ENCODE peak calls at places on chromosomes 5 and 9, in four cellular contexts. One of them, this sample, is unnamed.

GRCh38 chr9:133812941-133813748 is 75.0 kb upstream of the SARDH start:
- DNase-seq in gastrocnemius medialis: no peak
- DNase-seq in body of pancreas: no peak
- DNase-seq in GM23248: no peak
- DNase-seq in this sample: no peak

GRCh38 chr9:100206899-100207298 is 107.9 kb downstream of the INVS start:
- DNase-seq in gastrocnemius medialis: no peak
- DNase-seq in body of pancreas: no peak
- DNase-seq in GM23248: peak
- DNase-seq in this sample: no peak

GRCh38 chr5:54616031-54616430 is 98.5 kb downstream of the SNX18 start:
- DNase-seq in gastrocnemius medialis: peak
- DNase-seq in body of pancreas: no peak
- DNase-seq in GM23248: peak
- DNase-seq in this sample: peak

GRCh38 chr5:43620944-43621505 is 18.0 kb downstream of the NNT start:
- DNase-seq in gastrocnemius medialis: no peak
- DNase-seq in body of pancreas: no peak
- DNase-seq in GM23248: no peak
- DNase-seq in this sample: no peak

GRCh38 chr9:16901589-16901988 is 31.1 kb upstream of the BNC2 start:
- DNase-seq in gastrocnemius medialis: no peak
- DNase-seq in body of pancreas: no peak
- DNase-seq in GM23248: peak
- DNase-seq in this sample: no peak

GRCh38 chr9:74666625-74667316 is 169.6 kb downstream of the RORB start:
- DNase-seq in gastrocnemius medialis: no peak
- DNase-seq in body of pancreas: no peak
- DNase-seq in GM23248: peak
- DNase-seq in this sample: no peak

GRCh38 chr9:131500377-131500776 is 2.3 kb upstream of the POMT1 start:
- DNase-seq in gastrocnemius medialis: no peak
- DNase-seq in body of pancreas: no peak
- DNase-seq in GM23248: no peak
- DNase-seq in this sample: no peak

GRCh38 chr5:146828385-146828784 is 50.2 kb downstream of the PPP2R2B start:
- DNase-seq in gastrocnemius medialis: no peak
- DNase-seq in body of pancreas: no peak
- DNase-seq in GM23248: peak
- DNase-seq in this sample: no peak

GRCh38 chr5:109078448-109078847 is 330.8 kb downstream of the FER start:
- DNase-seq in gastrocnemius medialis: no peak
- DNase-seq in body of pancreas: no peak
- DNase-seq in GM23248: no peak
- DNase-seq in this sample: no peak

GRCh38 chr5:154378134-154378533 is 67.7 kb upstream of the SAP30L start:
- DNase-seq in gastrocnemius medialis: no peak
- DNase-seq in body of pancreas: no peak
- DNase-seq in GM23248: no peak
- DNase-seq in this sample: no peak

GRCh38 chr9:107895524-107896001 is 406.0 kb upstream of the KLF4 start:
- DNase-seq in gastrocnemius medialis: no peak
- DNase-seq in body of pancreas: no peak
- DNase-seq in GM23248: peak
- DNase-seq in this sample: peak

GRCh38 chr5:145946112-145946861 is 9.9 kb downstream of the SH3RF2 start:
- DNase-seq in gastrocnemius medialis: peak
- DNase-seq in body of pancreas: no peak
- DNase-seq in GM23248: peak
- DNase-seq in this sample: no peak

GRCh38 chr5:98929982-98930355 is 1.2 kb upstream of the CHD1 start:
- DNase-seq in gastrocnemius medialis: no peak
- DNase-seq in body of pancreas: peak
- DNase-seq in GM23248: peak
- DNase-seq in this sample: no peak

GRCh38 chr9:137480686-137481683 is 21.9 kb upstream of the NSMF start:
- DNase-seq in gastrocnemius medialis: no peak
- DNase-seq in body of pancreas: no peak
- DNase-seq in GM23248: no peak
- DNase-seq in this sample: no peak

GRCh38 chr9:130343445-130343918 is 77.9 kb downstream of the HMCN2 start:
- DNase-seq in gastrocnemius medialis: no peak
- DNase-seq in body of pancreas: no peak
- DNase-seq in GM23248: peak
- DNase-seq in this sample: no peak

GRCh38 chr9:20508242-20508641 is 114.1 kb downstream of the MLLT3 start:
- DNase-seq in gastrocnemius medialis: no peak
- DNase-seq in body of pancreas: no peak
- DNase-seq in GM23248: no peak
- DNase-seq in this sample: no peak

GRCh38 chr9:112846528-112847488 is 43.9 kb downstream of the SLC46A2 start:
- DNase-seq in gastrocnemius medialis: no peak
- DNase-seq in body of pancreas: no peak
- DNase-seq in GM23248: peak
- DNase-seq in this sample: no peak

GRCh38 chr5:88836195-88836838 is 46.7 kb downstream of the MEF2C start:
- DNase-seq in gastrocnemius medialis: peak
- DNase-seq in body of pancreas: no peak
- DNase-seq in GM23248: no peak
- DNase-seq in this sample: no peak

GRCh38 chr5:4453650-4454049 is 686.5 kb upstream of the ADAMTS16 start:
- DNase-seq in gastrocnemius medialis: no peak
- DNase-seq in body of pancreas: no peak
- DNase-seq in GM23248: no peak
- DNase-seq in this sample: no peak

GRCh38 chr5:115423541-115423940 is 121.0 kb downstream of the FEM1C start:
- DNase-seq in gastrocnemius medialis: peak
- DNase-seq in body of pancreas: peak
- DNase-seq in GM23248: peak
- DNase-seq in this sample: no peak

GRCh38 chr5:2805080-2805479 is 53.6 kb upstream of the IRX2 start:
- DNase-seq in gastrocnemius medialis: no peak
- DNase-seq in body of pancreas: no peak
- DNase-seq in GM23248: peak
- DNase-seq in this sample: peak

GRCh38 chr9:34591091-34591910 is 1.8 kb upstream of the CNTFR start:
- DNase-seq in gastrocnemius medialis: peak
- DNase-seq in body of pancreas: peak
- DNase-seq in GM23248: peak
- DNase-seq in this sample: peak

GRCh38 chr5:66743344-66743743 is 147.2 kb downstream of the MAST4 start:
- DNase-seq in gastrocnemius medialis: no peak
- DNase-seq in body of pancreas: no peak
- DNase-seq in GM23248: no peak
- DNase-seq in this sample: no peak

GRCh38 chr5:174481737-174482136 is 242.6 kb upstream of the MSX2 start:
- DNase-seq in gastrocnemius medialis: no peak
- DNase-seq in body of pancreas: no peak
- DNase-seq in GM23248: no peak
- DNase-seq in this sample: no peak

GRCh38 chr5:59174248-59174844 is 591.5 kb downstream of the RAB3C start:
- DNase-seq in gastrocnemius medialis: no peak
- DNase-seq in body of pancreas: peak
- DNase-seq in GM23248: peak
- DNase-seq in this sample: no peak

GRCh38 chr5:5270958-5271605 is 131.0 kb downstream of the ADAMTS16 start:
- DNase-seq in gastrocnemius medialis: no peak
- DNase-seq in body of pancreas: peak
- DNase-seq in GM23248: peak
- DNase-seq in this sample: peak

GRCh38 chr5:73448072-73448432 is 525 bp downstream of the FOXD1 start:
- DNase-seq in gastrocnemius medialis: no peak
- DNase-seq in body of pancreas: no peak
- DNase-seq in GM23248: no peak
- DNase-seq in this sample: no peak
- H3K27ac ChIP-seq in gastrocnemius medialis: no peak
- H3K27ac ChIP-seq in body of pancreas: no peak
- H3K27ac ChIP-seq in GM23248: peak
- H3K27ac ChIP-seq in this sample: peak

GRCh38 chr5:80142996-80143395 is 107.8 kb downstream of the THBS4 start:
- DNase-seq in gastrocnemius medialis: no peak
- DNase-seq in body of pancreas: no peak
- DNase-seq in GM23248: no peak
- DNase-seq in this sample: no peak

GRCh38 chr5:80141681-80142080 is 106.5 kb downstream of the THBS4 start:
- DNase-seq in gastrocnemius medialis: no peak
- DNase-seq in body of pancreas: no peak
- DNase-seq in GM23248: no peak
- DNase-seq in this sample: no peak

GRCh38 chr5:80140496-80140895 is 105.3 kb downstream of the THBS4 start:
- DNase-seq in gastrocnemius medialis: no peak
- DNase-seq in body of pancreas: no peak
- DNase-seq in GM23248: no peak
- DNase-seq in this sample: no peak

GRCh38 chr5:80139573-80139972 is 104.4 kb downstream of the THBS4 start:
- DNase-seq in gastrocnemius medialis: no peak
- DNase-seq in body of pancreas: no peak
- DNase-seq in GM23248: no peak
- DNase-seq in this sample: no peak

DNA sequence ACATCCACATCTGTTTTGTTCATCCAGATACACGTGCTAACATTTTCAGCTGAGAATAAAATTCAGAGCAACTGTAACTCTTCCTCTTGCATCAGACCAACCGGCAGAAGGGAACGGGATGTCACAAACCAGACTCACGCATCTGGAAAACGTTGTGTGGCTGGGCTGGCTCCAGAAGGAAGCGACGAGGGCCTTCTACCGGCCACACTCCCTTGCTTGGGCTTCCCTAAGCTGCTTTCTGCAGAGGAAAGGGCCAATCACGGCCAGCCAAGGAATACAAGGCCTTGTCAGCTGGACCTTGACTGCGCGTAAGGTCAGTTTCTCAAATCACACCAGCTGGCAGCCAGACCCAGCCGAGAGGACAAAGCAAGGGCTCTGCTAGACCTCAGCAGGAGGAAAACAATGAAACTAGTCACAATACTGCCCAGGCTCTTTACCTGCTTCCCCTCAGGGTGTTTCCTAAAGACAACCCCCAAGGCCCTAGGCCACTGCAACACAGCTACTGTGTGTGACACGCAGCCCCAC is 106.1 kb downstream of the THBS4 start:
- DNase-seq in gastrocnemius medialis: peak
- DNase-seq in body of pancreas: peak
- DNase-seq in GM23248: peak
- DNase-seq in this sample: peak
- H3K27ac ChIP-seq in gastrocnemius medialis: peak
- H3K27ac ChIP-seq in body of pancreas: no peak
- H3K27ac ChIP-seq in GM23248: peak
- H3K27ac ChIP-seq in this sample: peak

GRCh38 chr9:106869028-106869427 is 6.1 kb downstream of the ZNF462 start:
- DNase-seq in gastrocnemius medialis: no peak
- DNase-seq in body of pancreas: no peak
- DNase-seq in GM23248: peak
- DNase-seq in this sample: no peak
- H3K27ac ChIP-seq in gastrocnemius medialis: peak
- H3K27ac ChIP-seq in body of pancreas: no peak
- H3K27ac ChIP-seq in GM23248: peak
- H3K27ac ChIP-seq in this sample: peak

GRCh38 chr5:136132557-136133415 is at the start of gene SMAD5:
- DNase-seq in gastrocnemius medialis: peak
- DNase-seq in body of pancreas: peak
- DNase-seq in GM23248: peak
- DNase-seq in this sample: peak

GRCh38 chr5:136134653-136135052 is 2.0 kb downstream of the SMAD5 start:
- DNase-seq in gastrocnemius medialis: no peak
- DNase-seq in body of pancreas: no peak
- DNase-seq in GM23248: no peak
- DNase-seq in this sample: no peak

GRCh38 chr5:136137497-136138220 is 5.0 kb downstream of the SMAD5 start:
- DNase-seq in gastrocnemius medialis: no peak
- DNase-seq in body of pancreas: no peak
- DNase-seq in GM23248: peak
- DNase-seq in this sample: no peak

GRCh38 chr5:136133416-136134383 is 1.1 kb downstream of the SMAD5 start:
- DNase-seq in gastrocnemius medialis: peak
- DNase-seq in body of pancreas: peak
- DNase-seq in GM23248: peak
- DNase-seq in this sample: no peak

DNA sequence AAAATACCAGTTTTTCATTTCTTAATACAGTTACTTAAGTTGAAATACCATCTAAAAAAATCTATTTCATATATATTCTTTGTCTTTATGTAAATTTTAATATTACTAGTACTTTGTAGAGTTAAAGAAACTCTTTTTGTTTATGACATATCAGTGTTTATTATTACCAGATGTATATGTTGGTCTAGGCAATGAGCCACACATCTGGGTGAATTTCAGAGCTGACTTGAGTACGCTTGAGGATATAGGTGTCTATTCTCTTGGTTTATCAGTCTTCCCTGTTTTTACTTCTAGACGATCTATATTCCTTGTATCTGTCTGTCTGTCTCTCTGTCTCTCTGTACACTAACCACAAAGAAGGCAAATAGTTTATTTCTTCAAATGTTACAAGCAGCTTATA is 2.9 kb downstream of the SMAD5 start:
- DNase-seq in gastrocnemius medialis: no peak
- DNase-seq in body of pancreas: no peak
- DNase-seq in GM23248: peak
- DNase-seq in this sample: no peak
- H3K27ac ChIP-seq in gastrocnemius medialis: no peak
- H3K27ac ChIP-seq in body of pancreas: no peak
- H3K27ac ChIP-seq in GM23248: no peak
- H3K27ac ChIP-seq in this sample: no peak

GRCh38 chr5:149747141-149747832 is 17.2 kb downstream of the PPARGC1B start:
- DNase-seq in gastrocnemius medialis: peak
- DNase-seq in body of pancreas: peak
- DNase-seq in GM23248: no peak
- DNase-seq in this sample: no peak
- H3K27ac ChIP-seq in gastrocnemius medialis: peak
- H3K27ac ChIP-seq in body of pancreas: no peak
- H3K27ac ChIP-seq in GM23248: no peak
- H3K27ac ChIP-seq in this sample: peak

GRCh38 chr9:33510264-33511183 is 13.5 kb upstream of the ANKRD18B start:
- DNase-seq in gastrocnemius medialis: peak
- DNase-seq in body of pancreas: peak
- DNase-seq in GM23248: peak
- DNase-seq in this sample: peak

DNA sequence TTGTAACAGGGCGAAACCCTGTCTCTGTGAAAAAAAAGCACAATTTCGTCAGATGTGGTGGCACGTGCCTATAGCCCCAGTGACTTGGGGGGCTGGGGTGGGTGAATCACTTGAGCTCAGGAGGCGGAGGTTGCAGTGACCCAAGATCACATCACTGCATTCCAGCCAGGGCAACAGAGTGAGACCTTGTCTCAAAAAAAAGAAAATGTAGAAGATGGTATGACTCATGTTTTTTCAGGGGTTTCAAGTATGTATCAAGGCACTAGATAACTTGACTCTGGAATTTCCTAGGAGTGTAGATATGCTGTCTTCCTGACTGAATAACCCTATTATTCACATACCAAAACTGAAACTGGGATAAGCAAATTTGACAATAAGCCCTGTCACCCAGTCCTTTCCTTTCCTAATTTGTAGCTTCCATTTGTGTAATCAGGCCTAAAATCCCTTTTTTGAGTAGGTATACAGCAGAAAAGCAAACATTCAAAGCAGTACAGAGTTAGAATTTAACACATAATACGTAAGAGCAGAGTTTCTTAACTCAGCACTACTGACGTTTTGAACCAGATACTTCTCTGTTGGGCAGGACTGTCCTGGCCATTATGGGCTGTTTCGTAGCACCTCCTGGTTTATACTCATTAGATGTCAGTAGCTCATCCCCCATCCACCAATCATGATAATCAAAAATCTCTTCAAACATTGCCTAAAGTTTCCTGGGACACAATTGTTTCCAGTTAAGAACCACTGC is 17.3 kb upstream of the ANKRD18B start:
- DNase-seq in gastrocnemius medialis: no peak
- DNase-seq in body of pancreas: no peak
- DNase-seq in GM23248: peak
- DNase-seq in this sample: no peak
- H3K27ac ChIP-seq in gastrocnemius medialis: no peak
- H3K27ac ChIP-seq in body of pancreas: no peak
- H3K27ac ChIP-seq in GM23248: peak
- H3K27ac ChIP-seq in this sample: no peak

This sample was measured in esophagus muscularis mucosa.